ENCODE peak calls at places on chromosome 22, in eight cellular contexts. R is RPMI7951; S is ovary; E is thyroid gland; J is effector memory CD8-positive, alpha-beta T cell; L is GM13976; W is activated naive CD8-positive, alpha-beta T cell treated with anti-CD3 and anti-CD28 coated beads, Interleukin-2, amount 50 U/mL, for 24 hours; H is neural progenitor cell. N is an unnamed sample.

GRCh38 chr22:46907578-46908215 is 145.2 kb downstream of the TBC1D22A start:
- DNase-seq in R (no peak), S (no peak), E (no peak), J (no peak), L (peak; percentile 15), W (no peak), H (no peak), N (no peak)

GRCh38 chr22:30230787-30231461 is 15.6 kb downstream of the LIF start:
- DNase-seq in R (no peak), S (no peak), E (no peak), J (no peak), L (no peak), W (no peak), H (no peak), N (no peak)

GRCh38 chr22:26892401-26893033 is 235.1 kb downstream of the MIAT start:
- DNase-seq in R (peak; percentile 73), S (no peak), E (peak; percentile 14), J (no peak), L (no peak), W (no peak), H (no peak), N (peak; percentile 11)

GRCh38 chr22:43038325-43038724 is 23.4 kb upstream of the PACSIN2 start:
- DNase-seq in R (no peak), S (no peak), E (no peak), J (no peak), L (no peak), W (no peak), H (no peak), N (no peak)

GRCh38 chr22:38075105-38075825 is 8.7 kb downstream of the SLC16A8 start:
- DNase-seq in R (no peak), S (no peak), E (no peak), J (no peak), L (no peak), W (no peak), H (no peak), N (no peak)

GRCh38 chr22:40345801-40346177 is 511 bp upstream of the ADSL start:
- DNase-seq in R (peak; percentile 37), S (peak; percentile 36), E (peak; percentile 14), J (peak; percentile 46), L (peak; percentile 58), W (peak; percentile 57), H (peak; percentile 53), N (peak; percentile 51)

GRCh38 chr22:44157916-44158618 is 22.7 kb upstream of the PARVG start:
- DNase-seq in R (no peak), S (no peak), E (no peak), J (no peak), L (no peak), W (no peak), H (no peak), N (no peak)

GRCh38 chr22:44279059-44279340 is 33.8 kb downstream of the SHISAL1 start:
- DNase-seq in R (peak; percentile 50), S (no peak), E (no peak), J (no peak), L (no peak), W (no peak), H (no peak), N (no peak)

GRCh38 chr22:23163665-23164064 is 16.6 kb upstream of the BCR start:
- DNase-seq in R (no peak), S (peak; percentile 78), E (peak; percentile 54), J (no peak), L (no peak), W (no peak), H (no peak), N (no peak)

GRCh38 chr22:37623075-37624016 is 14.7 kb downstream of the GGA1 start:
- DNase-seq in R (peak; percentile 51), S (peak; percentile 74), E (peak; percentile 55), J (peak; percentile 75), L (peak; percentile 88), W (peak; percentile 84), H (peak; percentile 86), N (peak; percentile 74)

GRCh38 chr22:20520093-20520511 is 12.7 kb downstream of the MED15 start:
- DNase-seq in R (peak; percentile 76), S (no peak), E (no peak), J (no peak), L (no peak), W (peak; percentile 58), H (no peak), N (no peak)

GRCh38 chr22:39808087-39808486 is 85.5 kb downstream of the ENTHD1 start:
- DNase-seq in R (peak; percentile 14), S (no peak), E (no peak), J (no peak), L (no peak), W (peak; percentile 52), H (peak; percentile 58), N (peak; percentile 41)

GRCh38 chr22:26642465-26643367 is 14.7 kb upstream of the MIAT start:
- DNase-seq in R (no peak), S (no peak), E (peak; percentile 4), J (peak; percentile 65), L (peak; percentile 67), W (peak; percentile 88), H (peak; percentile 54), N (no peak)

GRCh38 chr22:45069925-45070324 is 60.1 kb upstream of the PHF21B start:
- DNase-seq in R (no peak), S (no peak), E (no peak), J (no peak), L (no peak), W (peak; percentile 43), H (no peak), N (no peak)

GRCh38 chr22:45211848-45212247 is 28.8 kb downstream of the KIAA0930 start:
- DNase-seq in R (no peak), S (no peak), E (no peak), J (no peak), L (no peak), W (no peak), H (no peak), N (no peak)

GRCh38 chr22:46075764-46076531 is 74.4 kb upstream of the PPARA start:
- DNase-seq in R (no peak), S (no peak), E (no peak), J (no peak), L (no peak), W (no peak), H (no peak), N (no peak)

GRCh38 chr22:45818130-45819085 is 146.8 kb downstream of the ATXN10 start:
- DNase-seq in R (no peak), S (no peak), E (peak; percentile 97), J (no peak), L (no peak), W (no peak), H (peak; percentile 51), N (no peak)

GRCh38 chr22:26748845-26749244 is 91.5 kb downstream of the MIAT start:
- DNase-seq in R (no peak), S (peak; percentile 41), E (no peak), J (no peak), L (no peak), W (no peak), H (no peak), N (no peak)

GRCh38 chr22:43270314-43270908 is 72.8 kb downstream of the SCUBE1 start:
- DNase-seq in R (no peak), S (no peak), E (no peak), J (no peak), L (peak; percentile 59), W (no peak), H (peak; percentile 50), N (peak; percentile 36)

GRCh38 chr22:46627806-46628482 is 7.8 kb downstream of the GRAMD4 start:
- DNase-seq in R (no peak), S (no peak), E (no peak), J (no peak), L (no peak), W (no peak), H (no peak), N (no peak)

GRCh38 chr22:33864723-33865130 is 55.5 kb downstream of the LARGE1 start:
- DNase-seq in R (no peak), S (no peak), E (no peak), J (no peak), L (peak; percentile 53), W (no peak), H (no peak), N (no peak)